ENCODE peak calls at places on chromosomes 2 and 18, in four cellular contexts. J, U, X and C are unnamed samples. For H3K4me1, the result is how much of the 10 kb centered on the place peaks cover.

GRCh38 chr2:134457353-134457752 is 203.5 kb downstream of the MGAT5 start:
- DNase-seq in U (no peak), J (no peak), X (no peak), C (no peak)

GRCh38 chr18:32879497-32879896 is 106.7 kb upstream of the KLHL14 start:
- DNase-seq in J (no peak), X (no peak), U (no peak), C (no peak)

GRCh38 chr2:106269591-106270291 is 75.6 kb upstream of the UXS1 start:
- DNase-seq in J (no peak), X (peak), U (no peak), C (peak)

GRCh38 chr2:23485261-23485660 is 100.3 kb downstream of the KLHL29 start:
- DNase-seq in U (no peak), J (peak), X (no peak), C (no peak)

GRCh38 chr18:8443505-8443904 is 165.7 kb upstream of the RAB12 start:
- DNase-seq in U (no peak), J (no peak), X (no peak), C (no peak)

GRCh38 chr18:42442661-42443060 is 487.6 kb downstream of the PIK3C3 start:
- DNase-seq in J (no peak), X (no peak), U (no peak), C (no peak)

GRCh38 chr2:238271061-238271554 is 17.3 kb downstream of the PER2 start:
- DNase-seq in X (no peak), J (no peak), U (no peak), C (no peak)

GRCh38 chr2:230931556-230932231 is 6.7 kb upstream of the GPR55 start:
- DNase-seq in U (no peak), J (no peak), X (no peak), C (peak)

GRCh38 chr18:76620326-76620813 is 125.3 kb upstream of the ZNF516 start:
- DNase-seq in X (peak), J (peak), U (peak), C (peak)

GRCh38 chr18:76618721-76619120 is 123.7 kb upstream of the ZNF516 start:
- DNase-seq in U (no peak), J (no peak), X (no peak), C (no peak)

GRCh38 chr18:76621184-76621583 is 126.1 kb upstream of the ZNF516 start:
- DNase-seq in J (peak), U (no peak), X (no peak), C (no peak)

GRCh38 chr18:76619342-76620315 is 124.6 kb upstream of the ZNF516 start:
- DNase-seq in X (peak), U (peak), J (peak), C (peak)

DNA sequence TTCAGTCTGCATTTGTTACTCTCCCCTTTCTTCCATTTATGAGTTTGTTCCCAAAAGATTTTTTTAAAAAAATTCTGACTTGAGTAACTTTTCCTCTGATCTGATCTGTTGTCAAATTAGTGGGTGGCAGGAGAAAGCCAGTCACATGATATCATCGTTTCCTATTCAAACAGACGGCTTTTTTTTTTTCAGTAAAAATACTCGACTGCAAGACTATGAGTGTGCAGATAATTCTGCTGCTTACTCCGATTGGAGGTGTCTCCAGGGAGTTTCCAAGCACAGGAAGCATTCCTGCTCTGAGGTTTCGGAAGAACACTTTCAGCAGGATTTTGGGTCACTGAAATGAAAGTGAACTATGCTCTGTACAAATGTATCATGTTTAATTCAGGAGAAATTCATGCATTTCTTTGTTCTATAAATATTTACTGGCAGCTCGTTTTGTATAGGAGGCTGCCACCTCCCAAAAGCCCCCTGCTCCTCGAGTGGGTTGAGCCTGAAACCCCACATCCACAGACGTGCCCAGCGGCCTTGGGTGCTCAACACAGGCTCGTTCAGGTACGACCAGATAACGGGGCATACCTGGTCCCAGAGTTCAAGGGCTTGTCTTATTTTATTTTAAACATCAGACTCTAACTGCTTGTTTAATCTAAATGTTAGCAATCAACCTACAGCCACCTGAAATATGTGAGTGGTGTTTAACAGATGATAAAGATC is 126.9 kb upstream of the ZNF516 start:
- DNase-seq in U (no peak), X (no peak), J (no peak), C (peak)
- TF ChIP-seq POLR2A in U (no peak), X (no peak), J (no peak), C (no peak)

DNA sequence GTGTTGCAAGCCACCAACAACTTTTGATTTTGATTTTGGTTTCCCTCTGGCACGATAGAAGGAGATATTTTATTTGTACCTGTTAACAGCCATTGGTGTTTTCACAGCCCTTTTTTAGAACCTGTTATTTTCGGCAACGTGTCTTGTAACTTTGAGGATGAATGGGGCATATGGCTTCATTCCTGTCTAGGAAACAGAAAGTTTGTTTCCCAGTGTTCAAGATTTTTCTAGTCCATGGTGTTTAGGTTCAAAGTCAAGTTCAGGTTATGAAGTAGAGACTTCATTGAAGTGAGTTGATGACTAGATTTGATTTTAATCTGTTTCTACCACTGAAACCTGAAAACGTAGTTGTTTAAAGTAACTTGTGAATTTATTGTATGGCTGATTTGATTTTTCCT is 343 bp downstream of the RASGRP3 start:
- DNase-seq in X (no peak), U (no peak), J (no peak), C (no peak)
- H3K4me3 ChIP-seq in X (no peak), U (peak), J (peak), C (no peak)

GRCh38 chr18:76451475-76452331 is 43.3 kb downstream of the ZNF516 start:
- DNase-seq in X (peak), U (peak), J (no peak), C (no peak)
- H3K4me1 ChIP-seq in X (under half), U (under half), J (under half), C (under half)

GRCh38 chr2:65020943-65021528 is 31.8 kb downstream of the SLC1A4 start:
- DNase-seq in U (no peak), J (no peak), X (no peak), C (no peak)

GRCh38 chr2:65021709-65022108 is 32.5 kb downstream of the SLC1A4 start:
- DNase-seq in X (no peak), J (no peak), U (no peak), C (no peak)

GRCh38 chr2:65019010-65019409 is 29.8 kb downstream of the SLC1A4 start:
- DNase-seq in J (no peak), U (no peak), X (no peak), C (no peak)

GRCh38 chr2:65018141-65018582 is 29.0 kb downstream of the SLC1A4 start:
- DNase-seq in X (peak), J (no peak), U (no peak), C (peak)

GRCh38 chr2:65019675-65020195 is 30.5 kb downstream of the SLC1A4 start:
- DNase-seq in X (no peak), J (no peak), U (no peak), C (no peak)
- TF ChIP-seq POLR2A in X (no peak), J (no peak), U (no peak), C (no peak)